ENCODE peak calls at places on chromosomes 2 and 18, in seven cellular contexts. One of them, this sample, is unnamed.

GRCh38 chr2:118878531-118879149 is 31.2 kb upstream of the EN1 start:
- DNase-seq in T47D: no peak
- DNase-seq in WTC11: no peak
- DNase-seq in stimulated activated naive CD8-positive, alpha-beta T cell treated with anti-CD3 and anti-CD28 coated beads, Interleukin-15, amount 100 ng/mL, for 72 hours: no peak
- DNase-seq in GM13976: no peak
- DNase-seq in AG04449: no peak
- DNase-seq in HCT116: no peak
- DNase-seq in this sample: no peak

GRCh38 chr2:20350105-20350712 is 435 bp downstream of the PUM2 start:
- DNase-seq in HCT116: no peak
- DNase-seq in GM13976: peak
- DNase-seq in T47D: no peak
- DNase-seq in AG04449: no peak
- DNase-seq in stimulated activated naive CD8-positive, alpha-beta T cell treated with anti-CD3 and anti-CD28 coated beads, Interleukin-15, amount 100 ng/mL, for 72 hours: peak
- DNase-seq in WTC11: peak
- DNase-seq in this sample: peak

GRCh38 chr2:84040281-84040680 is 418.8 kb downstream of the SUCLG1 start:
- DNase-seq in T47D: no peak
- DNase-seq in WTC11: no peak
- DNase-seq in stimulated activated naive CD8-positive, alpha-beta T cell treated with anti-CD3 and anti-CD28 coated beads, Interleukin-15, amount 100 ng/mL, for 72 hours: no peak
- DNase-seq in HCT116: no peak
- DNase-seq in GM13976: no peak
- DNase-seq in AG04449: no peak
- DNase-seq in this sample: no peak

GRCh38 chr2:175804130-175804529 is 197.9 kb downstream of the LNPK start:
- DNase-seq in WTC11: no peak
- DNase-seq in HCT116: no peak
- DNase-seq in T47D: no peak
- DNase-seq in stimulated activated naive CD8-positive, alpha-beta T cell treated with anti-CD3 and anti-CD28 coated beads, Interleukin-15, amount 100 ng/mL, for 72 hours: no peak
- DNase-seq in GM13976: no peak
- DNase-seq in AG04449: no peak
- DNase-seq in this sample: no peak

GRCh38 chr2:63326473-63326872 is 261.8 kb downstream of the WDPCP start:
- DNase-seq in HCT116: no peak
- DNase-seq in stimulated activated naive CD8-positive, alpha-beta T cell treated with anti-CD3 and anti-CD28 coated beads, Interleukin-15, amount 100 ng/mL, for 72 hours: no peak
- DNase-seq in T47D: no peak
- DNase-seq in GM13976: no peak
- DNase-seq in AG04449: no peak
- DNase-seq in WTC11: no peak
- DNase-seq in this sample: no peak

GRCh38 chr2:39743170-39743851 is 35.7 kb downstream of the THUMPD2 start:
- DNase-seq in AG04449: no peak
- DNase-seq in T47D: no peak
- DNase-seq in stimulated activated naive CD8-positive, alpha-beta T cell treated with anti-CD3 and anti-CD28 coated beads, Interleukin-15, amount 100 ng/mL, for 72 hours: no peak
- DNase-seq in GM13976: no peak
- DNase-seq in WTC11: no peak
- DNase-seq in HCT116: no peak
- DNase-seq in this sample: no peak

GRCh38 chr2:65350714-65351113 is 81.7 kb downstream of the SPRED2 start:
- DNase-seq in AG04449: no peak
- DNase-seq in T47D: no peak
- DNase-seq in GM13976: peak
- DNase-seq in HCT116: no peak
- DNase-seq in WTC11: peak
- DNase-seq in stimulated activated naive CD8-positive, alpha-beta T cell treated with anti-CD3 and anti-CD28 coated beads, Interleukin-15, amount 100 ng/mL, for 72 hours: no peak
- DNase-seq in this sample: peak

GRCh38 chr2:156935611-156936010 is 321.9 kb upstream of the GALNT5 start:
- DNase-seq in stimulated activated naive CD8-positive, alpha-beta T cell treated with anti-CD3 and anti-CD28 coated beads, Interleukin-15, amount 100 ng/mL, for 72 hours: no peak
- DNase-seq in AG04449: no peak
- DNase-seq in HCT116: no peak
- DNase-seq in T47D: peak
- DNase-seq in WTC11: no peak
- DNase-seq in GM13976: no peak
- DNase-seq in this sample: no peak

GRCh38 chr2:40072442-40073232 is 293.6 kb upstream of the THUMPD2 start:
- DNase-seq in AG04449: no peak
- DNase-seq in stimulated activated naive CD8-positive, alpha-beta T cell treated with anti-CD3 and anti-CD28 coated beads, Interleukin-15, amount 100 ng/mL, for 72 hours: no peak
- DNase-seq in T47D: no peak
- DNase-seq in WTC11: no peak
- DNase-seq in HCT116: no peak
- DNase-seq in GM13976: no peak
- DNase-seq in this sample: no peak

GRCh38 chr18:29430416-29430815 is 1253.5 kb upstream of the CDH2 start:
- DNase-seq in HCT116: peak
- DNase-seq in AG04449: no peak
- DNase-seq in stimulated activated naive CD8-positive, alpha-beta T cell treated with anti-CD3 and anti-CD28 coated beads, Interleukin-15, amount 100 ng/mL, for 72 hours: no peak
- DNase-seq in WTC11: no peak
- DNase-seq in GM13976: no peak
- DNase-seq in T47D: no peak
- DNase-seq in this sample: no peak

GRCh38 chr18:9177047-9177446 is 40.5 kb downstream of the ANKRD12 start:
- DNase-seq in stimulated activated naive CD8-positive, alpha-beta T cell treated with anti-CD3 and anti-CD28 coated beads, Interleukin-15, amount 100 ng/mL, for 72 hours: no peak
- DNase-seq in T47D: no peak
- DNase-seq in GM13976: no peak
- DNase-seq in WTC11: no peak
- DNase-seq in HCT116: no peak
- DNase-seq in AG04449: no peak
- DNase-seq in this sample: no peak

GRCh38 chr2:45932278-45932975 is 281.0 kb downstream of the PRKCE start:
- DNase-seq in WTC11: no peak
- DNase-seq in GM13976: no peak
- DNase-seq in stimulated activated naive CD8-positive, alpha-beta T cell treated with anti-CD3 and anti-CD28 coated beads, Interleukin-15, amount 100 ng/mL, for 72 hours: no peak
- DNase-seq in AG04449: no peak
- DNase-seq in T47D: no peak
- DNase-seq in HCT116: no peak
- DNase-seq in this sample: no peak

GRCh38 chr2:43519711-43520221 is 76.1 kb downstream of the THADA start:
- DNase-seq in GM13976: no peak
- DNase-seq in T47D: no peak
- DNase-seq in stimulated activated naive CD8-positive, alpha-beta T cell treated with anti-CD3 and anti-CD28 coated beads, Interleukin-15, amount 100 ng/mL, for 72 hours: no peak
- DNase-seq in WTC11: no peak
- DNase-seq in AG04449: peak
- DNase-seq in HCT116: no peak
- DNase-seq in this sample: peak

GRCh38 chr18:50806208-50806616 is 13.6 kb downstream of the MRO start:
- DNase-seq in HCT116: no peak
- DNase-seq in GM13976: no peak
- DNase-seq in AG04449: no peak
- DNase-seq in stimulated activated naive CD8-positive, alpha-beta T cell treated with anti-CD3 and anti-CD28 coated beads, Interleukin-15, amount 100 ng/mL, for 72 hours: no peak
- DNase-seq in T47D: no peak
- DNase-seq in WTC11: no peak
- DNase-seq in this sample: peak

GRCh38 chr2:105809099-105809473 is 64.4 kb downstream of the NCK2 start:
- DNase-seq in AG04449: no peak
- DNase-seq in HCT116: no peak
- DNase-seq in WTC11: no peak
- DNase-seq in T47D: no peak
- DNase-seq in GM13976: no peak
- DNase-seq in stimulated activated naive CD8-positive, alpha-beta T cell treated with anti-CD3 and anti-CD28 coated beads, Interleukin-15, amount 100 ng/mL, for 72 hours: peak
- DNase-seq in this sample: peak

GRCh38 chr2:238139141-238139840 is 823 bp downstream of the KLHL30 start:
- DNase-seq in AG04449: no peak
- DNase-seq in WTC11: peak
- DNase-seq in GM13976: peak
- DNase-seq in T47D: no peak
- DNase-seq in stimulated activated naive CD8-positive, alpha-beta T cell treated with anti-CD3 and anti-CD28 coated beads, Interleukin-15, amount 100 ng/mL, for 72 hours: peak
- DNase-seq in HCT116: no peak
- DNase-seq in this sample: peak

GRCh38 chr18:41940506-41941215 is 14.4 kb upstream of the PIK3C3 start:
- DNase-seq in stimulated activated naive CD8-positive, alpha-beta T cell treated with anti-CD3 and anti-CD28 coated beads, Interleukin-15, amount 100 ng/mL, for 72 hours: no peak
- DNase-seq in GM13976: no peak
- DNase-seq in WTC11: no peak
- DNase-seq in HCT116: no peak
- DNase-seq in AG04449: peak
- DNase-seq in T47D: no peak
- DNase-seq in this sample: no peak

GRCh38 chr2:133844214-133844892 is 276.1 kb upstream of the NCKAP5 start:
- DNase-seq in WTC11: peak
- DNase-seq in GM13976: peak
- DNase-seq in AG04449: no peak
- DNase-seq in stimulated activated naive CD8-positive, alpha-beta T cell treated with anti-CD3 and anti-CD28 coated beads, Interleukin-15, amount 100 ng/mL, for 72 hours: peak
- DNase-seq in T47D: peak
- DNase-seq in HCT116: peak
- DNase-seq in this sample: peak

GRCh38 chr18:57859314-57859713 is 56.2 kb upstream of the ATP8B1 start:
- DNase-seq in HCT116: peak
- DNase-seq in T47D: peak
- DNase-seq in WTC11: peak
- DNase-seq in AG04449: no peak
- DNase-seq in GM13976: peak
- DNase-seq in stimulated activated naive CD8-positive, alpha-beta T cell treated with anti-CD3 and anti-CD28 coated beads, Interleukin-15, amount 100 ng/mL, for 72 hours: peak
- DNase-seq in this sample: peak

GRCh38 chr2:235495373-235496238 is 1.8 kb downstream of the AGAP1 start:
- DNase-seq in stimulated activated naive CD8-positive, alpha-beta T cell treated with anti-CD3 and anti-CD28 coated beads, Interleukin-15, amount 100 ng/mL, for 72 hours: no peak
- DNase-seq in T47D: no peak
- DNase-seq in GM13976: no peak
- DNase-seq in AG04449: no peak
- DNase-seq in HCT116: no peak
- DNase-seq in WTC11: no peak
- DNase-seq in this sample: no peak

GRCh38 chr18:36897253-36897652 is 68.3 kb downstream of the KIAA1328 start:
- DNase-seq in stimulated activated naive CD8-positive, alpha-beta T cell treated with anti-CD3 and anti-CD28 coated beads, Interleukin-15, amount 100 ng/mL, for 72 hours: no peak
- DNase-seq in WTC11: no peak
- DNase-seq in T47D: no peak
- DNase-seq in GM13976: no peak
- DNase-seq in AG04449: no peak
- DNase-seq in HCT116: no peak
- DNase-seq in this sample: no peak

GRCh38 chr2:69724540-69725159 is 17.3 kb upstream of the ANXA4 start:
- DNase-seq in HCT116: peak
- DNase-seq in WTC11: peak
- DNase-seq in GM13976: peak
- DNase-seq in T47D: no peak
- DNase-seq in stimulated activated naive CD8-positive, alpha-beta T cell treated with anti-CD3 and anti-CD28 coated beads, Interleukin-15, amount 100 ng/mL, for 72 hours: peak
- DNase-seq in AG04449: no peak
- DNase-seq in this sample: peak

GRCh38 chr2:75018162-75018561 is 59.7 kb downstream of the POLE4 start:
- DNase-seq in T47D: no peak
- DNase-seq in stimulated activated naive CD8-positive, alpha-beta T cell treated with anti-CD3 and anti-CD28 coated beads, Interleukin-15, amount 100 ng/mL, for 72 hours: no peak
- DNase-seq in HCT116: no peak
- DNase-seq in WTC11: no peak
- DNase-seq in GM13976: no peak
- DNase-seq in AG04449: no peak
- DNase-seq in this sample: peak

GRCh38 chr2:240353086-240353798 is 82.2 kb upstream of the GPC1 start:
- DNase-seq in T47D: no peak
- DNase-seq in WTC11: no peak
- DNase-seq in AG04449: no peak
- DNase-seq in HCT116: no peak
- DNase-seq in GM13976: no peak
- DNase-seq in stimulated activated naive CD8-positive, alpha-beta T cell treated with anti-CD3 and anti-CD28 coated beads, Interleukin-15, amount 100 ng/mL, for 72 hours: no peak
- DNase-seq in this sample: no peak

GRCh38 chr18:6994719-6995430 is 122.7 kb downstream of the LAMA1 start:
- DNase-seq in WTC11: no peak
- DNase-seq in stimulated activated naive CD8-positive, alpha-beta T cell treated with anti-CD3 and anti-CD28 coated beads, Interleukin-15, amount 100 ng/mL, for 72 hours: no peak
- DNase-seq in GM13976: no peak
- DNase-seq in T47D: no peak
- DNase-seq in HCT116: no peak
- DNase-seq in AG04449: no peak
- DNase-seq in this sample: no peak

GRCh38 chr18:72652990-72653593 is 109.0 kb upstream of the CBLN2 start:
- DNase-seq in stimulated activated naive CD8-positive, alpha-beta T cell treated with anti-CD3 and anti-CD28 coated beads, Interleukin-15, amount 100 ng/mL, for 72 hours: peak
- DNase-seq in AG04449: no peak
- DNase-seq in HCT116: no peak
- DNase-seq in GM13976: peak
- DNase-seq in WTC11: peak
- DNase-seq in T47D: no peak
- DNase-seq in this sample: peak

GRCh38 chr2:219198974-219199373 is 7.6 kb upstream of the ZFAND2B start:
- DNase-seq in T47D: no peak
- DNase-seq in AG04449: no peak
- DNase-seq in stimulated activated naive CD8-positive, alpha-beta T cell treated with anti-CD3 and anti-CD28 coated beads, Interleukin-15, amount 100 ng/mL, for 72 hours: no peak
- DNase-seq in WTC11: no peak
- DNase-seq in GM13976: no peak
- DNase-seq in HCT116: no peak
- DNase-seq in this sample: no peak

GRCh38 chr18:59957957-59958356 is 58.2 kb downstream of the PMAIP1 start:
- DNase-seq in AG04449: peak
- DNase-seq in GM13976: no peak
- DNase-seq in stimulated activated naive CD8-positive, alpha-beta T cell treated with anti-CD3 and anti-CD28 coated beads, Interleukin-15, amount 100 ng/mL, for 72 hours: no peak
- DNase-seq in HCT116: peak
- DNase-seq in T47D: no peak
- DNase-seq in WTC11: no peak
- DNase-seq in this sample: peak

GRCh38 chr2:183723278-183723677 is 599.0 kb downstream of the NUP35 start:
- DNase-seq in AG04449: no peak
- DNase-seq in T47D: no peak
- DNase-seq in HCT116: no peak
- DNase-seq in GM13976: no peak
- DNase-seq in WTC11: no peak
- DNase-seq in stimulated activated naive CD8-positive, alpha-beta T cell treated with anti-CD3 and anti-CD28 coated beads, Interleukin-15, amount 100 ng/mL, for 72 hours: no peak
- DNase-seq in this sample: no peak

GRCh38 chr2:207042155-207042554 is 102.8 kb downstream of the CPO start:
- DNase-seq in GM13976: no peak
- DNase-seq in AG04449: no peak
- DNase-seq in WTC11: no peak
- DNase-seq in HCT116: no peak
- DNase-seq in T47D: no peak
- DNase-seq in stimulated activated naive CD8-positive, alpha-beta T cell treated with anti-CD3 and anti-CD28 coated beads, Interleukin-15, amount 100 ng/mL, for 72 hours: no peak
- DNase-seq in this sample: no peak

GRCh38 chr2:55099493-55099877 is 49.2 kb upstream of the RTN4 start:
- DNase-seq in T47D: no peak
- DNase-seq in AG04449: no peak
- DNase-seq in HCT116: no peak
- DNase-seq in GM13976: no peak
- DNase-seq in stimulated activated naive CD8-positive, alpha-beta T cell treated with anti-CD3 and anti-CD28 coated beads, Interleukin-15, amount 100 ng/mL, for 72 hours: no peak
- DNase-seq in WTC11: no peak
- DNase-seq in this sample: no peak

GRCh38 chr2:81195017-81195773 is 890.6 kb upstream of the LRRTM1 start:
- DNase-seq in AG04449: no peak
- DNase-seq in stimulated activated naive CD8-positive, alpha-beta T cell treated with anti-CD3 and anti-CD28 coated beads, Interleukin-15, amount 100 ng/mL, for 72 hours: no peak
- DNase-seq in T47D: no peak
- DNase-seq in HCT116: no peak
- DNase-seq in GM13976: no peak
- DNase-seq in WTC11: no peak
- DNase-seq in this sample: no peak

GRCh38 chr2:229798446-229799147 is 84.2 kb upstream of the DNER start:
- DNase-seq in AG04449: no peak
- DNase-seq in T47D: no peak
- DNase-seq in stimulated activated naive CD8-positive, alpha-beta T cell treated with anti-CD3 and anti-CD28 coated beads, Interleukin-15, amount 100 ng/mL, for 72 hours: no peak
- DNase-seq in GM13976: no peak
- DNase-seq in HCT116: no peak
- DNase-seq in WTC11: no peak
- DNase-seq in this sample: no peak

This sample was measured in GM12865.